ENCODE peak calls at places on chromosomes 1 and 21, in nine cellular contexts. V, X, N, K, I, Q, J, D and G are unnamed samples.

GRCh38 chr1:59520759-59521442 is 224.0 kb downstream of the FGGY start:
- DNase-seq in V (no peak), X (no peak), N (no peak), K (no peak), I (no peak), Q (peak), J (no peak), D (peak), G (no peak)

GRCh38 chr1:38991638-38992449 is 768 bp downstream of the AKIRIN1 start:
- DNase-seq in V (peak), X (no peak), N (peak), K (peak), I (no peak), Q (peak), J (peak), D (peak), G (no peak)

GRCh38 chr21:29298348-29299045 is at the start of gene BACH1:
- DNase-seq in V (peak), X (peak), N (peak), K (peak), I (peak), Q (peak), J (peak), D (peak), G (peak)

GRCh38 chr1:22328331-22329170 is 123.1 kb upstream of the ZBTB40 start:
- DNase-seq in V (no peak), X (no peak), N (no peak), K (no peak), I (peak), Q (no peak), J (no peak), D (peak), G (no peak)

GRCh38 chr1:116373451-116374339 is 651 bp downstream of the ATP1A1 start:
- DNase-seq in V (peak), X (peak), N (peak), K (peak), I (no peak), Q (peak), J (peak), D (peak), G (no peak)

GRCh38 chr1:208985231-208985630 is 598.3 kb upstream of the CAMK1G start:
- DNase-seq in V (no peak), X (no peak), N (no peak), K (no peak), I (no peak), Q (no peak), J (peak), D (no peak), G (no peak)

GRCh38 chr1:202692959-202693555 is 17.2 kb downstream of the SYT2 start:
- DNase-seq in V (peak), X (peak), N (peak), K (peak), I (no peak), Q (peak), J (peak), D (peak), G (peak)

GRCh38 chr1:111289371-111289770 is 1.3 kb upstream of the CHIA start:
- DNase-seq in V (no peak), X (no peak), N (no peak), K (no peak), I (no peak), Q (no peak), J (no peak), D (no peak), G (no peak)

GRCh38 chr1:167082511-167083027 is 7.6 kb downstream of the GPA33 start:
- DNase-seq in V (no peak), X (no peak), N (peak), K (peak), I (no peak), Q (no peak), J (peak), D (no peak), G (no peak)

GRCh38 chr1:154353460-154353904 is 28.2 kb downstream of the ATP8B2 start:
- DNase-seq in V (no peak), X (no peak), N (peak), K (peak), I (no peak), Q (peak), J (peak), D (no peak), G (no peak)

GRCh38 chr1:198495635-198496034 is 44.8 kb downstream of the ATP6V1G3 start:
- DNase-seq in V (no peak), X (no peak), N (no peak), K (no peak), I (no peak), Q (no peak), J (no peak), D (no peak), G (no peak)

GRCh38 chr1:20936216-20936615 is 149.1 kb upstream of the HP1BP3 start:
- DNase-seq in V (no peak), X (no peak), N (no peak), K (no peak), I (no peak), Q (no peak), J (no peak), D (no peak), G (no peak)

GRCh38 chr1:26110731-26111529 is 694 bp upstream of the PDIK1L start:
- DNase-seq in V (peak), X (peak), N (peak), K (peak), I (peak), Q (peak), J (peak), D (peak), G (peak)

GRCh38 chr21:44505673-44506278 is 34.2 kb downstream of the KRTAP10-1 start:
- DNase-seq in V (no peak), X (no peak), N (no peak), K (peak), I (no peak), Q (no peak), J (no peak), D (no peak), G (no peak)

GRCh38 chr1:66618390-66618789 is 84.4 kb downstream of the SGIP1 start:
- DNase-seq in V (no peak), X (no peak), N (no peak), K (no peak), I (no peak), Q (peak), J (peak), D (no peak), G (no peak)

GRCh38 chr1:204837440-204838084 is 33.1 kb upstream of the NFASC start:
- DNase-seq in V (no peak), X (peak), N (peak), K (no peak), I (no peak), Q (peak), J (peak), D (peak), G (peak)

GRCh38 chr1:19776287-19776686 is 23.4 kb downstream of the TMCO4 start:
- DNase-seq in V (no peak), X (no peak), N (no peak), K (no peak), I (no peak), Q (no peak), J (no peak), D (no peak), G (no peak)

GRCh38 chr1:2556277-2557145 is at the start of gene TNFRSF14:
- DNase-seq in V (peak), X (no peak), N (peak), K (peak), I (no peak), Q (peak), J (peak), D (peak), G (peak)

DNA sequence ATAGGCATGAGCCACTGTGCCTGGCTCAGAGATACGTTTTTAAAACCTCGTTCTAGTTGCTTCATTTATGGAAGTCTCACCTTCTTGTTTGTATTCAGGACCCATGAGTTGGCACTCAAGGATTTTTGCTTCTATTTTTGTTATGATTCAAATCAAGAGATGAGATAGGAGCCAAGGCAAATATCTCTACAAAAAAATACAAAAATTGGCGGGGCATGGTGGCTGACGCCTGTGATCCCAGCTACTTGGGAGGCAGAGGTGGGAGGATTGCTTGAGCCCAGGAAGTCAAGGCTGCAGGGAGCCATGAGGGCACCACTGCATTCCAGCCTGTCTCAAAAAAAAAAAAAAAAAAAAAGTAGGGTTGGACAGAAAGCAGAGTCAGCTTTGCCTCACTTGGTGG is 36.8 kb upstream of the ERRFI1 start:
- DNase-seq in V (no peak), X (no peak), N (no peak), K (no peak), I (no peak), Q (no peak), J (no peak), D (no peak), G (no peak)
- H3K4me3 ChIP-seq in V (no peak), X (no peak), N (no peak), K (no peak), I (no peak), Q (no peak), J (no peak), D (no peak), G (no peak)

GRCh38 chr1:27429029-27429425 is 36.6 kb downstream of the GPR3 start:
- DNase-seq in V (no peak), X (no peak), N (no peak), K (no peak), I (no peak), Q (no peak), J (no peak), D (no peak), G (no peak)
- H3K4me3 ChIP-seq in V (peak), X (no peak), N (no peak), K (no peak), I (no peak), Q (no peak), J (no peak), D (no peak), G (peak)

GRCh38 chr1:182601926-182602325 is 2.3 kb downstream of the RGS16 start:
- DNase-seq in V (no peak), X (no peak), N (no peak), K (no peak), I (no peak), Q (no peak), J (no peak), D (no peak), G (no peak)
- H3K4me3 ChIP-seq in V (no peak), X (no peak), N (no peak), K (no peak), I (no peak), Q (no peak), J (no peak), D (no peak), G (no peak)

GRCh38 chr1:156660752-156661112 is 16.5 kb downstream of the NES start:
- DNase-seq in V (no peak), X (no peak), N (no peak), K (no peak), I (no peak), Q (no peak), J (no peak), D (no peak), G (no peak)

GRCh38 chr1:156658945-156659574 is 17.1 kb downstream of the BCAN start:
- DNase-seq in V (no peak), X (no peak), N (no peak), K (no peak), I (no peak), Q (no peak), J (no peak), D (no peak), G (no peak)

GRCh38 chr1:156658496-156658895 is 16.6 kb downstream of the BCAN start:
- DNase-seq in V (no peak), X (no peak), N (no peak), K (no peak), I (no peak), Q (no peak), J (no peak), D (no peak), G (no peak)

GRCh38 chr1:156659994-156660751 is 17.0 kb downstream of the NES start:
- DNase-seq in V (peak), X (peak), N (peak), K (peak), I (peak), Q (peak), J (peak), D (peak), G (peak)

DNA sequence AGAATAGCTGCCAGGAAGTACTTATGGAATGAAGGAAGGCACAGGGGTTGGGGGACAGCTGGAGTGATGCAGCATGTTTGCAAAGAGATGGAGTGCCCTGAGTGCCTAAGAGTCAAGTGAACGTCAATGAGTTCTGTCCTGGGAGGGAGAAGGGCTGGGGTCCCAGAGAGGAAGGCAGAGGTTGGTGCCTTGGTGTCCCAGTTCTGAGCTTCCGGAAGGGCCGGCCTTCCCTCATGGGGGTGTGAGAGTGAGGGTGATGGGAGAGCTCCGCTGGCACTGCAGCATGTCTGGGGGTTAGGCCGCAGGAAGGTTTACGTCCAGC is 17.6 kb downstream of the NES start:
- DNase-seq in V (no peak), X (no peak), N (no peak), K (no peak), I (no peak), Q (no peak), J (no peak), D (no peak), G (no peak)
- H3K4me3 ChIP-seq in V (no peak), X (no peak), N (no peak), K (peak), I (no peak), Q (no peak), J (no peak), D (no peak), G (peak)

GRCh38 chr1:34866762-34867109 is 7.2 kb upstream of the SMIM12 start:
- DNase-seq in V (no peak), X (no peak), N (no peak), K (no peak), I (no peak), Q (no peak), J (no peak), D (no peak), G (no peak)
- H3K4me3 ChIP-seq in V (no peak), X (peak), N (peak), K (peak), I (peak), Q (peak), J (peak), D (peak), G (peak)

GRCh38 chr1:91548382-91549040 is 47.9 kb downstream of the CDC7 start:
- DNase-seq in V (no peak), X (no peak), N (no peak), K (no peak), I (no peak), Q (no peak), J (no peak), D (no peak), G (peak)

GRCh38 chr1:91549041-91549735 is 48.5 kb downstream of the CDC7 start:
- DNase-seq in V (no peak), X (no peak), N (no peak), K (peak), I (no peak), Q (no peak), J (no peak), D (no peak), G (peak)

GRCh38 chr1:91546301-91546581 is 45.6 kb downstream of the CDC7 start:
- DNase-seq in V (no peak), X (no peak), N (no peak), K (peak), I (no peak), Q (no peak), J (no peak), D (no peak), G (no peak)

GRCh38 chr1:91545506-91546300 is 45.1 kb downstream of the CDC7 start:
- DNase-seq in V (no peak), X (no peak), N (no peak), K (no peak), I (no peak), Q (no peak), J (no peak), D (no peak), G (no peak)

DNA sequence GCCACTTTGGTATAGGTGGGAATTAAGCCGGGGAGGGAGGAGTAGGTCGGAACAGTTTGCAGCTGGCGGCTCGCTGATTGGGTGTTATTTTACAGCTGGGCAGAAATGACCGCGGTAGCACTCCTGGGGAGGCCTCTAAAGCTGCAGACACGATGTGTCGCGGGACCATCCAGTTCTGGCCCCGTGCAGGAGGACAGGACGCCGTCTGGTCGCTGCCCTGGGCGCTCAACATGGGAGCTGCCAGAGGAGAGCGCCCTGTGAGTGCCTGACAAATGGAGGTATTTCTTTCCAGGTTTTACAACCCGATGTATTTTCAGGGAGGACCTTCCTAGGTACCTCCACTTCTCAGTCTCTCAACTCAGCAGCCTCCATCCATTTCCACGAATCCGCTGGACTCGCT is 46.2 kb downstream of the CDC7 start:
- DNase-seq in V (no peak), X (no peak), N (no peak), K (no peak), I (no peak), Q (no peak), J (no peak), D (no peak), G (no peak)
- H3K4me3 ChIP-seq in V (no peak), X (no peak), N (no peak), K (no peak), I (no peak), Q (no peak), J (no peak), D (no peak), G (no peak)

DNA sequence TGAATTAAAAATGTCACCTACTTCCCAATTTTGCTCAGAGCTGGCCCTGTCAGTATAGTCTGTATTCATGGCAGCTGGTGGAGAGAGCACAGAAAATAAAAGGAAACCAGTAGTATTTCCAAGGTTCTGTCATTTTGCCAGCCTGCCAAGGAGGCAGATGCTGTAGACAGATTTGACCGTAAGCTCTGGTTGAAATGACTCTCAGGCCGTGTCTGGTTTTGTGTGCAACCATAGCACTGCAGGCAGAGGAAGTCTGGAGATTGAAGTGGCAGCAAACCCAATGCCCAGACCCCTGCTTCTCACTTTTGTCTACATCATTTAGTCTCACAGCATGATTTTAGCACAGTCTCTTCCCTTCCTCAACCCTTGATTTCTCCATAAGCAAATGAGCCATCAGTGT is 291.7 kb downstream of the PAPPA2 start:
- DNase-seq in V (no peak), X (no peak), N (no peak), K (no peak), I (no peak), Q (no peak), J (no peak), D (no peak), G (no peak)
- H3K4me3 ChIP-seq in V (no peak), X (no peak), N (no peak), K (no peak), I (no peak), Q (no peak), J (no peak), D (no peak), G (no peak)